ENCODE peak calls at places on chromosomes 12 and 14, in four cellular contexts. I is K562, U is GM12878, M is SK-N-SH. N is an unnamed sample.
A peak's percentile ranks its signal among the peaks of the same experiment; 100 is the strongest.

GRCh38 chr12:7935464-7935772 is 569 bp downstream of the SLC2A3 start:
- DNase-seq in U (no peak), I (peak; percentile 39), M (no peak), N (no peak)

GRCh38 chr12:50205648-50206047 is 38.5 kb upstream of the CERS5 start:
- DNase-seq in M (no peak), U (no peak), I (no peak), N (no peak)

GRCh38 chr14:104843442-104844305 is 21.4 kb upstream of the CEP170B start:
- DNase-seq in M (peak; percentile 49), U (no peak), I (no peak), N (peak; percentile 77)

GRCh38 chr14:68216072-68216471 is 396.5 kb downstream of the RAD51B start:
- DNase-seq in M (no peak), I (no peak), U (no peak), N (no peak)

GRCh38 chr12:43807361-43807760 is 1.2 kb upstream of the TWF1 start:
- DNase-seq in M (no peak), U (no peak), I (no peak), N (no peak)

GRCh38 chr12:93526786-93527428 is 45.6 kb upstream of the SOCS2 start:
- DNase-seq in U (no peak), I (peak; percentile 23), M (no peak), N (no peak)

GRCh38 chr14:104252256-104253215 is 114.1 kb downstream of the KIF26A start:
- DNase-seq in M (no peak), I (no peak), U (no peak), N (no peak)

GRCh38 chr14:104130974-104131651 is 7.3 kb upstream of the KIF26A start:
- DNase-seq in M (peak; percentile 87), I (no peak), U (no peak), N (peak; percentile 46)

GRCh38 chr14:105193916-105194782 is 13.0 kb upstream of the NUDT14 start:
- DNase-seq in U (no peak), I (no peak), M (peak; percentile 93), N (no peak)

GRCh38 chr12:56155256-56155845 is 2.8 kb upstream of the MYL6 start:
- DNase-seq in M (no peak), U (no peak), I (peak; percentile 80), N (no peak)

DNA sequence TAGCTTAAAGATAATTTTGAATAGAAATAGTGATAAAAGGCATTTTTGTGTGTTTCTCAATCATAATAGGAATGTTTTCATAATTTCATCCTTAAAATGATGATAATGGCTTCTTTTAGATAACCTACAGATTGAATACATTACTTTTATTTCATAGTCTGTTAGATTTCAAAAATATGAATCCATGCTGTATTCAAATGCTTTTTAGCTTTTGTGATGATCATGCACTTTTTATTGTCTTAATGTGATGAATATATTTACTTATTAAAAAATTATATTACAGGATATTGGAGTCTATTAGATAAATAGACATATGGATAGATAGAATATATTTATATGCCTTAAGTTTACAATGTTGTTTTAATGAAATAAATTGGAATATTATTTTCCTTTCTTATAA is 886.8 kb upstream of the NOVA1 start:
- DNase-seq in U (no peak), M (no peak), I (no peak), N (no peak)
- TF ChIP-seq USF1 in U (no peak), M (no peak), I (no peak), N (no peak)

GRCh38 chr14:35331605-35332516 is 39.7 kb downstream of the PSMA6 start:
- DNase-seq in I (peak; percentile 66), U (no peak), M (peak; percentile 55), N (no peak)
- TF ChIP-seq USF1 in I (no peak), U (no peak), M (no peak), N (no peak)

DNA sequence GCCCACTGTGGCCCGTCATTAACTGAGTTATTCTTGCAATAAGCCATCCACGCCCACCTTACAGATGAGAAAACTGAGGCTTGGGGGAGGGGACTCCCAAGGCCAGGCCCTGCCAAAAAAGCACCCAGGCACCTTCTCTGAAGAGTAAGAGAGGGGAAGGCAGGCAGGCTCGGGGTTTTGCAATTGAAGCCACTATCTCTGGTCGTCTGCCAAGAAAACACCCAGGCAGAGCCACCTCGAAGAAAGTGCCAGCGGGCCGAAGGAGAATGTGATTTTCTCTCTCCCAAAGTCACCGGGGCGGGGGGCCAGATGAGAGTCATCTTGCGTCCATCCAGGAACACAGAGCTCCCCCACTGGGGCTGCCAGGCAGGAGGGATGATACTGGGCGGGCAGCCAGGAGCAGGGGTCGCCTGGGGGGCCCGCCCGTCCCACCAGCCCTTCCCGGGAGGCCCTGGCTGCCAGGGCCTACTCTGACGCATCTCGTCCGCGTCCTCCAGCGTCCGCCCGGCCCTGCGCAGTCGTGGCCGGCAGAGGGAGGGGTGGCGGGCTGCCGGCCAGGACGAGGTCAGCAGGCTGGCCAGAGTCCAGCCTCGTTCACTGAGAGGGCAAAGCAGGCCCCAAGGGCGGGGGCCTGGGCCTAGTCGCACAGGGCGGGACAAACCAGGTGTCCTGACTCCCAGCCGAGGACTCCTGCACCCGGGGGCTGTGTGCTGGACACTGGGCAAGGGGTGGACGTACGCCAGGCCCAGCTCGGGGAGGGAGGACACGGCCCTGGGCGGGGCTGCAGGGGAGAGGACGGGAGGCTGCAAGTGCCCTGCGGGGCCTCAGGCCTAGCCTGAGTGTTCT is 74.4 kb downstream of the RFLNA start:
- DNase-seq in I (no peak), M (peak; percentile 96), U (no peak), N (no peak)
- TF ChIP-seq USF1 in I (no peak), M (no peak), U (no peak), N (no peak)

GRCh38 chr12:14256139-14256538 is 109.3 kb upstream of the ATF7IP start:
- DNase-seq in U (no peak), I (no peak), M (no peak), N (no peak)
- TF ChIP-seq USF1 in U (no peak), I (no peak), M (no peak), N (no peak)

GRCh38 chr14:96586056-96586455 is 83.9 kb downstream of the PAPOLA start:
- DNase-seq in I (no peak), U (no peak), M (peak; percentile 3), N (no peak)
- TF ChIP-seq USF1 in I (no peak), U (no peak), M (no peak), N (no peak)

N was measured in WTC11.